ENCODE peak calls at places on chromosomes 1 and 21, in ten cellular contexts. F, W, C, P, O, T, Z, R, Y and J are unnamed samples. For H3K36me3 and H3K4me1, the result is how much of the 10 kb centered on the place peaks cover.

GRCh38 chr1:36323636-36324321 is at the start of gene EVA1B:
- DNase-seq in F (peak), W (peak), C (peak), P (peak), O (peak), T (peak), Z (peak), R (peak), Y (peak), J (peak)

GRCh38 chr1:74858136-74858535 is 125.2 kb downstream of the TYW3 start:
- DNase-seq in F (no peak), W (no peak), C (no peak), P (no peak), O (no peak), T (peak), Z (no peak), R (no peak), Y (no peak), J (no peak)

GRCh38 chr1:160217466-160218165 is 12.4 kb downstream of the PEA15 start:
- DNase-seq in F (no peak), W (no peak), C (no peak), P (no peak), O (no peak), T (peak), Z (no peak), R (no peak), Y (no peak), J (no peak)

GRCh38 chr1:32091591-32091990 is 16.3 kb upstream of the KPNA6 start:
- DNase-seq in F (no peak), W (no peak), C (no peak), P (no peak), O (no peak), T (no peak), Z (no peak), R (no peak), Y (no peak), J (no peak)

GRCh38 chr21:30839304-30839703 is 9.7 kb upstream of the KRTAP7-1 start:
- DNase-seq in F (no peak), W (no peak), C (no peak), P (peak), O (peak), T (no peak), Z (no peak), R (no peak), Y (peak), J (peak)

GRCh38 chr1:82538876-82539275 is 738.1 kb downstream of the ADGRL2 start:
- DNase-seq in F (no peak), W (no peak), C (no peak), P (no peak), O (peak), T (peak), Z (no peak), R (no peak), Y (no peak), J (no peak)

GRCh38 chr1:183164350-183164749 is 21.7 kb upstream of the LAMC2 start:
- DNase-seq in F (no peak), W (no peak), C (no peak), P (no peak), O (peak), T (peak), Z (no peak), R (no peak), Y (peak), J (no peak)

GRCh38 chr1:37851782-37852210 is 7.6 kb downstream of the MTF1 start:
- DNase-seq in F (no peak), W (no peak), C (no peak), P (no peak), O (no peak), T (no peak), Z (no peak), R (no peak), Y (no peak), J (no peak)

GRCh38 chr21:18951291-18952038 is 547.9 kb upstream of the TMPRSS15 start:
- DNase-seq in F (no peak), W (no peak), C (no peak), P (peak), O (no peak), T (no peak), Z (no peak), R (no peak), Y (peak), J (peak)

GRCh38 chr21:33264561-33264960 is 1.6 kb upstream of the IL10RB start:
- DNase-seq in F (no peak), W (no peak), C (no peak), P (no peak), O (no peak), T (no peak), Z (no peak), R (no peak), Y (no peak), J (no peak)

GRCh38 chr21:33267250-33267649 is 1.1 kb downstream of the IL10RB start:
- DNase-seq in F (no peak), W (no peak), C (no peak), P (no peak), O (peak), T (no peak), Z (no peak), R (no peak), Y (no peak), J (no peak)

GRCh38 chr21:33266784-33267135 is 593 bp downstream of the IL10RB start:
- DNase-seq in F (peak), W (no peak), C (no peak), P (no peak), O (peak), T (no peak), Z (no peak), R (peak), Y (no peak), J (no peak)

GRCh38 chr21:33266050-33266783 is at the start of gene IL10RB:
- DNase-seq in F (peak), W (peak), C (peak), P (peak), O (peak), T (peak), Z (peak), R (peak), Y (peak), J (peak)

GRCh38 chr21:33265664-33266049 is 510 bp upstream of the IL10RB start:
- DNase-seq in F (no peak), W (no peak), C (peak), P (peak), O (no peak), T (no peak), Z (peak), R (peak), Y (peak), J (no peak)
- H3K4me3 ChIP-seq in F (peak), W (no peak), C (peak), P (no peak), O (peak), T (peak), Z (peak), R (peak), Y (peak), J (peak)

DNA sequence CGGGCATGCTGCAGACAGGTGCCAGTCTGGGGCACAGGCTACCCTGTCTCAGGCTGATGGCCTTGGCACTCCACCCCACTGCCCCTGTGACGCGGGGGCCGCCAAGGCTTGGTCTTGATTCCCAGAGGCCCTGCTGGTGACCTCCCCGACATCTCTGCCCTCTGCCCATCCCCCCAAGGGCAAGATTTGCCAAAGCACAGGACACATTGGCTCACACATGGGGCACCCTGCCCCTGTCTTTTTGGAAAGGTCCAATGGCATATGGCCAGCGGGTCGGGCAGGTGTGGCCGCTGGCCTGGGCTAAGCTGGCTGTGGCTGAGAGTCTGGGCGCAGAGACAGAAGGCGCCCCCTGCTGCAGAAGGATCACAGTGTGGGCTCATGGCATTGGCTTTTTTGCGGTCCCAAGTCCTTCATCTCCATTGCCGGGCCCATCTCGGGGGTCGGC is 4.6 kb downstream of the MIB2 start:
- DNase-seq in F (no peak), W (no peak), C (peak), P (no peak), O (no peak), T (no peak), Z (no peak), R (no peak), Y (no peak), J (no peak)
- H3K36me3 ChIP-seq in F (under half), W (under half), C (under half), P (under half), O (under half), T (under half), Z (under half), R (under half), Y (under half), J (under half)

GRCh38 chr1:8598060-8598724 is 219.2 kb downstream of the RERE start:
- DNase-seq in F (no peak), W (peak), C (peak), P (peak), O (no peak), T (peak), Z (no peak), R (no peak), Y (no peak), J (no peak)

GRCh38 chr1:8595332-8595731 is 222.1 kb downstream of the RERE start:
- DNase-seq in F (no peak), W (no peak), C (no peak), P (no peak), O (no peak), T (no peak), Z (no peak), R (no peak), Y (no peak), J (no peak)

GRCh38 chr1:8595919-8596318 is 221.5 kb downstream of the RERE start:
- DNase-seq in F (no peak), W (no peak), C (no peak), P (no peak), O (no peak), T (peak), Z (no peak), R (no peak), Y (no peak), J (no peak)

GRCh38 chr1:8598783-8599182 is 218.7 kb downstream of the RERE start:
- DNase-seq in F (no peak), W (no peak), C (peak), P (peak), O (no peak), T (peak), Z (no peak), R (no peak), Y (no peak), J (no peak)

GRCh38 chr1:8597455-8597854 is 220.0 kb downstream of the RERE start:
- DNase-seq in F (no peak), W (no peak), C (no peak), P (no peak), O (no peak), T (peak), Z (no peak), R (no peak), Y (no peak), J (no peak)
- H3K4me1 ChIP-seq in F (under half), W (under half), C (under half), P (under half), O (under half), T (under half), Z (under half), R (under half), Y (under half), J (under half)

GRCh38 chr1:205451202-205451601 is 4.6 kb downstream of the BLACAT1 start:
- DNase-seq in F (no peak), W (no peak), C (no peak), P (no peak), O (no peak), T (no peak), Z (no peak), R (no peak), Y (no peak), J (no peak)
- H3K4me3 ChIP-seq in F (no peak), W (no peak), C (no peak), P (no peak), O (no peak), T (no peak), Z (no peak), R (no peak), Y (no peak), J (no peak)

DNA sequence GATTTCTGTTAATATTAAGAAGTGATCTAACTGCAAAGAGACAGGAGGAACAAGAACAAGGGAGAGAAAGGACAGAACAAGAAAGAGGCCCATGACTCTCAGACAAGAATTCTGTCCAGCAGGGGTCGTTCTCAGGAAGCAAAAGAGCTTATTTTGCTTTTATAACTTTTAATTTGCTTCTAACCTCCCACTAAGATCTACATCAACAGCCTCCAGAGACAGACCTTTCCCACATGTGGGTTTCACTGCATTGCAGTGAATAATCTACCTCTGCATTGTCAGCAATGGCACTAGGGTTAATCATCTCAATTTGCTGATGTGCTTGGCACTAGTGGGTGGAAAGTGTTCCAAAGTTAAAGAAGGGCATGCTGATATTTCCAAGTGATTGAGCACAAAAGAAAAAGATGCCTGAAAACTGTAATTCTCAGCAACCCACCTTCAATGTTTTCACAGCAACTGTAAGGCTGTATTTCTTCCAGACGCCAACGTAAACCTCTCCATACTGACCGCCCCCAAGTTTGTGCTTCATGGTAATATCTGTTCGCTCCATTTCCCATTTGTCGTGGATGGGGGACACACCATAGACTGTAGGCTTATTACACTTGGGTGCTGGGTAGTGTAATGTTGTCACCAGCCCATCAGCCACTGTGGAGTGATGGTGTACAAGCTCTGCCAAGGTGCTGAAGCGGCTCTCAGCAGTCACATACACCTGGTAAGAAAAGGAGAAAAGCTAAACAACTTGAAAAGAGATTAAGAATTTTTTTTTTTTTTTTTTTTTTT is 39.5 kb downstream of the TOR3A start:
- DNase-seq in F (no peak), W (no peak), C (no peak), P (peak), O (peak), T (peak), Z (no peak), R (peak), Y (no peak), J (peak)
- H3K36me3 ChIP-seq in F (under half), W (half or more), C (under half), P (under half), O (half or more), T (under half), Z (under half), R (under half), Y (under half), J (under half)

GRCh38 chr1:47635597-47635996 is 197.8 kb downstream of the FOXD2 start:
- DNase-seq in F (no peak), W (no peak), C (no peak), P (no peak), O (no peak), T (peak), Z (no peak), R (no peak), Y (no peak), J (no peak)

GRCh38 chr1:47637111-47637685 is 199.4 kb downstream of the FOXD2 start:
- DNase-seq in F (no peak), W (no peak), C (no peak), P (no peak), O (no peak), T (peak), Z (no peak), R (no peak), Y (no peak), J (no peak)

GRCh38 chr1:47638713-47639112 is 200.9 kb downstream of the FOXD2 start:
- DNase-seq in F (no peak), W (no peak), C (no peak), P (no peak), O (no peak), T (no peak), Z (no peak), R (no peak), Y (no peak), J (no peak)

GRCh38 chr1:47635111-47635510 is 197.3 kb downstream of the FOXD2 start:
- DNase-seq in F (no peak), W (no peak), C (no peak), P (no peak), O (no peak), T (no peak), Z (no peak), R (no peak), Y (no peak), J (no peak)

DNA sequence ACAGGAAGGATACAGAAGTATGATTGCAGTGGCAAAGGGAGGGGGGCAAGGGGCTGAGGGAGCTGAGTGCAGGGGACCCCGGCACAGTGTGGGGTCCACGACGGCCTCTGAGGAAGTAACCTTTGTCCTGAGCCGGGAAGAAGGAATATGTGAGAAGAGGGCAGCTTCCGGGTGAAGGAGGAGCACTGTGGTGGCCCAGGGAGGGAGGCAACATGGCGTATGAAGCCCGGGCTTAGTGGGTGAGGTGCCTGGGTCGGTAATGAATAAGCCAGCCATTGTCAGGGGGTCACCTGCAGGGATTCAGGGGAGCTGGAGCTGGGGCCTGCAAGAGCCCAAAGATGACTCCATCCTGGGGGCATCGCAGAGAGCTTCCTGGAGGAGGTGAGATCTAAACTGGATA is 200.4 kb downstream of the FOXD2 start:
- DNase-seq in F (no peak), W (no peak), C (no peak), P (no peak), O (no peak), T (no peak), Z (no peak), R (no peak), Y (no peak), J (no peak)
- H3K4me1 ChIP-seq in F (under half), W (under half), C (under half), P (under half), O (under half), T (under half), Z (under half), R (under half), Y (under half), J (under half)

GRCh38 chr1:23422955-23423354 is 1.6 kb downstream of the TCEA3 start:
- DNase-seq in F (no peak), W (no peak), C (no peak), P (peak), O (peak), T (no peak), Z (no peak), R (peak), Y (no peak), J (no peak)
- H3K4me3 ChIP-seq in F (peak), W (no peak), C (no peak), P (no peak), O (peak), T (no peak), Z (no peak), R (peak), Y (no peak), J (no peak)

GRCh38 chr1:157983787-157984186 is 9.7 kb upstream of the KIRREL1 start:
- DNase-seq in F (no peak), W (no peak), C (no peak), P (no peak), O (no peak), T (no peak), Z (no peak), R (no peak), Y (no peak), J (no peak)

GRCh38 chr1:157985473-157985872 is 8.0 kb upstream of the KIRREL1 start:
- DNase-seq in F (no peak), W (no peak), C (no peak), P (no peak), O (no peak), T (no peak), Z (no peak), R (no peak), Y (no peak), J (no peak)

GRCh38 chr1:157988002-157988401 is 5.4 kb upstream of the KIRREL1 start:
- DNase-seq in F (no peak), W (no peak), C (no peak), P (no peak), O (no peak), T (no peak), Z (no peak), R (no peak), Y (no peak), J (no peak)

GRCh38 chr1:157982111-157982510 is 11.3 kb upstream of the KIRREL1 start:
- DNase-seq in F (no peak), W (no peak), C (no peak), P (no peak), O (no peak), T (no peak), Z (no peak), R (no peak), Y (no peak), J (no peak)

GRCh38 chr1:157984469-157984868 is 9.0 kb upstream of the KIRREL1 start:
- DNase-seq in F (no peak), W (no peak), C (no peak), P (no peak), O (no peak), T (no peak), Z (no peak), R (no peak), Y (no peak), J (no peak)
- H3K36me3 ChIP-seq in F (under half), W (under half), C (under half), P (under half), O (under half), T (under half), Z (under half), R (under half), Y (under half), J (under half)

DNA sequence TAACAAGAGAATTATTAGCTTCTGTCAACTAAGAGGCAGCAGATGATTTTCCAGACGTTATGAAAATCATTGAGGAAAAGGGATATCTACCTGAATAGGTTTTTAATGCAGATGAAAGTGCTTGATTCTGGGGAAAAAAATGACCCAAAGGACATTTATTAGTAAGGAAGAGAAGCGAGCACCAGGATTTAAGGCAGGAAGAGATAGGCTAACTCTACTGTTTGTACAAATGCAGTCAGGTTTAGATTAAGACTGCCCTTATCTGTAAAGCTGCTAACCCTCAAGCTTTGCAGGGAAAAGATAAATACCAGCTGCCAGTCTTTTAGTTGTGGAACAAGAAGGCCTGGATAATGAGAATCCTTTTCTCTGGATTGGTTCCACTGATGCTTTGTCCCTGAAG is 33.0 kb upstream of the LRIG2 start:
- DNase-seq in F (no peak), W (no peak), C (no peak), P (no peak), O (no peak), T (peak), Z (no peak), R (no peak), Y (no peak), J (no peak)
- H3K4me1 ChIP-seq in F (under half), W (under half), C (under half), P (under half), O (under half), T (under half), Z (under half), R (under half), Y (under half), J (under half)